ENCODE peak calls at places on chromosomes 11 and 22, in eight cellular contexts. One of them, this sample, is unnamed.

GRCh38 chr11:36345084-36345511 is 49.0 kb downstream of the PRR5L start:
- DNase-seq in GM23338: no peak
- DNase-seq in endothelial cell of umbilical vein: no peak
- DNase-seq in H1: no peak
- DNase-seq in K562: no peak
- DNase-seq in GM12878: no peak
- DNase-seq in HCT116: no peak
- DNase-seq in HepG2: no peak
- DNase-seq in this sample: no peak

GRCh38 chr11:74307409-74307808 is 4.0 kb downstream of the P4HA3 start:
- DNase-seq in GM23338: no peak
- DNase-seq in endothelial cell of umbilical vein: peak
- DNase-seq in H1: no peak
- DNase-seq in K562: no peak
- DNase-seq in GM12878: no peak
- DNase-seq in HCT116: no peak
- DNase-seq in HepG2: no peak
- DNase-seq in this sample: peak

GRCh38 chr11:78586452-78587046 is 11.9 kb upstream of the NARS2 start:
- DNase-seq in GM23338: peak
- DNase-seq in endothelial cell of umbilical vein: peak
- DNase-seq in H1: no peak
- DNase-seq in K562: peak
- DNase-seq in GM12878: no peak
- DNase-seq in HCT116: no peak
- DNase-seq in HepG2: no peak
- DNase-seq in this sample: no peak

GRCh38 chr11:95930948-95931347 is 7.0 kb upstream of the MTMR2 start:
- DNase-seq in GM23338: no peak
- DNase-seq in endothelial cell of umbilical vein: no peak
- DNase-seq in H1: no peak
- DNase-seq in K562: no peak
- DNase-seq in GM12878: no peak
- DNase-seq in HCT116: no peak
- DNase-seq in HepG2: no peak
- DNase-seq in this sample: no peak

GRCh38 chr11:120302001-120302805 is 22.9 kb upstream of the TLCD5 start:
- DNase-seq in GM23338: no peak
- DNase-seq in endothelial cell of umbilical vein: no peak
- DNase-seq in H1: no peak
- DNase-seq in K562: no peak
- DNase-seq in GM12878: no peak
- DNase-seq in HCT116: no peak
- DNase-seq in HepG2: no peak
- DNase-seq in this sample: no peak

GRCh38 chr11:58059011-58059358 is 28.2 kb downstream of the OR6Q1 start:
- DNase-seq in GM23338: peak
- DNase-seq in endothelial cell of umbilical vein: peak
- DNase-seq in H1: no peak
- DNase-seq in K562: no peak
- DNase-seq in GM12878: no peak
- DNase-seq in HCT116: no peak
- DNase-seq in HepG2: peak
- DNase-seq in this sample: no peak

GRCh38 chr11:32851251-32851650 is 21.5 kb downstream of the PRRG4 start:
- DNase-seq in GM23338: no peak
- DNase-seq in endothelial cell of umbilical vein: no peak
- DNase-seq in H1: no peak
- DNase-seq in K562: no peak
- DNase-seq in GM12878: no peak
- DNase-seq in HCT116: no peak
- DNase-seq in HepG2: no peak
- DNase-seq in this sample: no peak

GRCh38 chr22:20027966-20028854 is 7.3 kb downstream of the TANGO2 start:
- DNase-seq in GM23338: no peak
- DNase-seq in endothelial cell of umbilical vein: peak
- DNase-seq in H1: no peak
- DNase-seq in K562: no peak
- DNase-seq in GM12878: no peak
- DNase-seq in HCT116: no peak
- DNase-seq in HepG2: no peak
- DNase-seq in this sample: no peak

GRCh38 chr11:40030867-40031266 is 1428.6 kb downstream of the LRRC4C start:
- DNase-seq in GM23338: peak
- DNase-seq in endothelial cell of umbilical vein: no peak
- DNase-seq in H1: no peak
- DNase-seq in K562: no peak
- DNase-seq in GM12878: no peak
- DNase-seq in HCT116: no peak
- DNase-seq in HepG2: no peak
- DNase-seq in this sample: no peak

DNA sequence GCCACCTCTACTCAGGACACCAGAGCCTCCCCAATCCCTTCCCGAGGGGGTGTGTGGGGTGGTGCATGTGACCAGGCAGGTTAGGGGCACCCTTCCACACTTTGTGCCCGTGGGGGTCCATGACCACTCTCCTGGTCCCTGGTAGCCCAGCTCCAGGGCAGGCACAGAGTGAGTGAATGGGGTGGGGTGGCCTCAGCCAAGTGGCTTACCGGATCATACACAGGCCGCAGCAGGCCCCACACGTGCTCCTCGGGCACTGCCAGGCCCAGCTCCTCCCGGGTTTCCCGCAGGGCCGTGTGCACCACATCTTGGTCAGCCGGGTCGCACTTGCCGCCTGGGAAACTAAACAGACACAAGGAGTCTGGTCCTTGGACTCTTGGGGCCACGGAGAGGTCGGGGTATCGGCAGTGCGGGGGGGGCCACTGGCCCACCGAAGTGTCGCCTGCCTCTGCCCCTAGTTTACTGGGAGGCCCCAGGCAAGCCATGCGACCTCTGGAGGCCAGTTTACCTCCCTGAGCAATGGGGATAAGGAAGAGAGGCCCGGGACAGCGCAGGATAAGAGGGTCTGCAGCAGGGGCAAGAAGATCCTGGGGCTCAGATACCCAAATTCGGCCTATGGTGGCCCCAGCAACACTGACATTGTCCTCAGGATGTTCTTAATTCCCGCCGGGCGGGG is 889 bp downstream of the NUDT8 start:
- DNase-seq in GM23338: no peak
- DNase-seq in endothelial cell of umbilical vein: no peak
- DNase-seq in H1: no peak
- DNase-seq in K562: no peak
- DNase-seq in GM12878: no peak
- DNase-seq in HCT116: no peak
- DNase-seq in HepG2: no peak
- DNase-seq in this sample: no peak
- TF ChIP-seq POLR2AphosphoS5 in GM23338: peak
- TF ChIP-seq POLR2AphosphoS5 in endothelial cell of umbilical vein: no peak
- TF ChIP-seq POLR2AphosphoS5 in H1: no peak
- TF ChIP-seq POLR2AphosphoS5 in K562: no peak
- TF ChIP-seq POLR2AphosphoS5 in GM12878: no peak
- TF ChIP-seq POLR2AphosphoS5 in HCT116: no peak
- TF ChIP-seq POLR2AphosphoS5 in HepG2: no peak
- TF ChIP-seq POLR2AphosphoS5 in this sample: no peak

DNA sequence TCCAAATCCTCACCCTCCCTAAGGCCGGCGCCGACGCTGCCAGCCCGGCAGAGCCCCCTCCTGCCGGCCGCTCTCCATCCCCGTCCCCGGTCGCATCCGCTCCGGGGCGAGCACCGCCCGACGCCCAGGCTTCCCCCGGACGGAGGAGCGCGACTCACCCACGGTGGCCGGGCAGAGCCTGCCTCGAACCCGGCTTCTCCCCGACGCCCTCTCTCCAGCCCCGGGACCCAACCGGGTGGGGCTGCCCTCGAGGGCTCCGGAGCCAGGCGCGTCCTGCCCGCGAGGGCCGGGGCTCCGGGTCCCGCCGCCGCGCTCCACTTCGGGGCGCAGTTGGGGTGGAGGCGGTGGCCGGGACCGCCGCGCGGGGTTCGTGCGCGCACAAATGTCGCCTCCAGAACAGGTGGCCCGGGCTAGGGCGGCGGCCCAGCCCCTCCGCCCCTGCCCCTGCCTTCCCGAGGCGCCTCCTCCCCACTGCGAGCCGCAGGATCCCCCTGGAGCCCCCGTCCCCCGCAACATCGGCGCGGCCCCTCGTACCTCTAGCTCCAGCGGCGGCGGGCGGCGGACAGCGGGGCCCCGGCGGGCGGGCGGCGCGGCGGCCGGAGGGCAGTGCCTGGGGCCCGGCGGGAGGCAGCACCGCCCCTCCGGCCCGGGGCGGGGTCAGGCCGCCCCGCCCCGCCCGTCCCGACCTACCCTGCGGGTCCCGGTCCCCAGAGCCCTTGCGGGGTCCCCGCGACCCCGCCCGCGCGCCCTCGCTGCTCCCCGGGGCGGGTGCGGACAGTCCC is at the start of gene A4GALT:
- DNase-seq in GM23338: peak
- DNase-seq in endothelial cell of umbilical vein: no peak
- DNase-seq in H1: peak
- DNase-seq in K562: no peak
- DNase-seq in GM12878: no peak
- DNase-seq in HCT116: no peak
- DNase-seq in HepG2: no peak
- DNase-seq in this sample: no peak
- TF ChIP-seq EZH2 in GM23338: peak
- TF ChIP-seq EZH2 in endothelial cell of umbilical vein: peak
- TF ChIP-seq EZH2 in H1: no peak
- TF ChIP-seq EZH2 in K562: no peak
- TF ChIP-seq EZH2 in GM12878: no peak
- TF ChIP-seq EZH2 in HCT116: no peak
- TF ChIP-seq EZH2 in HepG2: no peak
- TF ChIP-seq EZH2 in this sample: no peak

GRCh38 chr22:45975266-45976161 is 1.4 kb downstream of the WNT7B start:
- DNase-seq in GM23338: peak
- DNase-seq in endothelial cell of umbilical vein: no peak
- DNase-seq in H1: no peak
- DNase-seq in K562: no peak
- DNase-seq in GM12878: no peak
- DNase-seq in HCT116: no peak
- DNase-seq in HepG2: no peak
- DNase-seq in this sample: no peak
- H3K27ac ChIP-seq in GM23338: no peak
- H3K27ac ChIP-seq in endothelial cell of umbilical vein: no peak
- H3K27ac ChIP-seq in H1: no peak
- H3K27ac ChIP-seq in K562: no peak
- H3K27ac ChIP-seq in GM12878: no peak
- H3K27ac ChIP-seq in HCT116: peak
- H3K27ac ChIP-seq in HepG2: no peak
- H3K27ac ChIP-seq in this sample: no peak

GRCh38 chr22:29335656-29336055 is 20.2 kb upstream of the RASL10A start:
- DNase-seq in GM23338: no peak
- DNase-seq in endothelial cell of umbilical vein: no peak
- DNase-seq in H1: no peak
- DNase-seq in K562: no peak
- DNase-seq in GM12878: no peak
- DNase-seq in HCT116: no peak
- DNase-seq in HepG2: no peak
- DNase-seq in this sample: no peak

GRCh38 chr22:29336751-29337490 is 21.4 kb upstream of the RASL10A start:
- DNase-seq in GM23338: no peak
- DNase-seq in endothelial cell of umbilical vein: no peak
- DNase-seq in H1: no peak
- DNase-seq in K562: no peak
- DNase-seq in GM12878: no peak
- DNase-seq in HCT116: no peak
- DNase-seq in HepG2: no peak
- DNase-seq in this sample: no peak

GRCh38 chr22:29332886-29333496 is 17.5 kb upstream of the RASL10A start:
- DNase-seq in GM23338: no peak
- DNase-seq in endothelial cell of umbilical vein: no peak
- DNase-seq in H1: no peak
- DNase-seq in K562: no peak
- DNase-seq in GM12878: no peak
- DNase-seq in HCT116: no peak
- DNase-seq in HepG2: no peak
- DNase-seq in this sample: no peak

GRCh38 chr22:29334148-29334547 is 18.7 kb upstream of the RASL10A start:
- DNase-seq in GM23338: no peak
- DNase-seq in endothelial cell of umbilical vein: no peak
- DNase-seq in H1: no peak
- DNase-seq in K562: no peak
- DNase-seq in GM12878: no peak
- DNase-seq in HCT116: no peak
- DNase-seq in HepG2: no peak
- DNase-seq in this sample: no peak

DNA sequence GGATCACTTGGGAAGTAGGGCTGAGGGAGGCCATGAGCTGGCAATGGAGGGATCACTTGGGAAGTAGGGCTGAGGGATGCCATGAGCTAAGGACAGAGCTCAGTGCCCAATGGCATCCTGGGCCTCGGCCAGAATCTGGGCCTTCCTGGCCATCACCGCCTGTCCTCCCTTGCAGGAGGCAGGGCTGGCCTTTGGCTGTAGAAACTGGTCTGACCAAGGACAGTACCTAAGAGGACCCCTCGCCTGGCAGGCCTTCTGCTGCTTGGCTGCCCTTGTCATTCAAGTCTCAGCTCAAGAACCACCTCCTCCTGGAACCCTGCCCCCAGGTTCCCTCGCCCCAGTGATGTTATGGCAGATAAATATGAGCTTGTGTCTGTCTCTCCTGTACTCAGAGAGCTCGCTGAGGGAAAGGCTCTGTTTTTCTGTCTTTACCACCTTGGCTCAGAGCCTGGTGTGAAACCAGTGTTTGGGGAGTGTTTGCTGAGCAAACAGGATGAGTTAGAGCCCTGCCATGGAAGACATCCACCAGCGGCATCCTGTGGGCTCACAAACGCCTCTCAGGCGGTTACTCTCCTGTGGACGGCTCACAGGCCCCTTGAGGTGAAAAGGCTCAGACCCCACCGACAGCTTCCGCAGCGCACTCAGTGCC is 19.3 kb upstream of the RASL10A start:
- DNase-seq in GM23338: no peak
- DNase-seq in endothelial cell of umbilical vein: no peak
- DNase-seq in H1: no peak
- DNase-seq in K562: no peak
- DNase-seq in GM12878: no peak
- DNase-seq in HCT116: no peak
- DNase-seq in HepG2: peak
- DNase-seq in this sample: no peak
- TF ChIP-seq POLR2AphosphoS5 in GM23338: no peak
- TF ChIP-seq POLR2AphosphoS5 in endothelial cell of umbilical vein: no peak
- TF ChIP-seq POLR2AphosphoS5 in H1: no peak
- TF ChIP-seq POLR2AphosphoS5 in K562: no peak
- TF ChIP-seq POLR2AphosphoS5 in GM12878: no peak
- TF ChIP-seq POLR2AphosphoS5 in HCT116: no peak
- TF ChIP-seq POLR2AphosphoS5 in HepG2: no peak
- TF ChIP-seq POLR2AphosphoS5 in this sample: no peak

GRCh38 chr22:22579869-22580604 is 21.0 kb upstream of the PRAME start:
- DNase-seq in GM23338: no peak
- DNase-seq in endothelial cell of umbilical vein: no peak
- DNase-seq in H1: no peak
- DNase-seq in K562: no peak
- DNase-seq in GM12878: no peak
- DNase-seq in HCT116: no peak
- DNase-seq in HepG2: no peak
- DNase-seq in this sample: no peak
- TF ChIP-seq EZH2 in GM23338: no peak
- TF ChIP-seq EZH2 in endothelial cell of umbilical vein: no peak
- TF ChIP-seq EZH2 in H1: no peak
- TF ChIP-seq EZH2 in K562: no peak
- TF ChIP-seq EZH2 in GM12878: no peak
- TF ChIP-seq EZH2 in HCT116: no peak
- TF ChIP-seq EZH2 in HepG2: no peak
- TF ChIP-seq EZH2 in this sample: no peak

GRCh38 chr11:67412495-67413179 is 2.8 kb upstream of the CARNS1 start:
- DNase-seq in GM23338: no peak
- DNase-seq in endothelial cell of umbilical vein: no peak
- DNase-seq in H1: no peak
- DNase-seq in K562: no peak
- DNase-seq in GM12878: no peak
- DNase-seq in HCT116: no peak
- DNase-seq in HepG2: no peak
- DNase-seq in this sample: no peak
- H3K27ac ChIP-seq in GM23338: no peak
- H3K27ac ChIP-seq in endothelial cell of umbilical vein: no peak
- H3K27ac ChIP-seq in H1: no peak
- H3K27ac ChIP-seq in K562: no peak
- H3K27ac ChIP-seq in GM12878: no peak
- H3K27ac ChIP-seq in HCT116: no peak
- H3K27ac ChIP-seq in HepG2: no peak
- H3K27ac ChIP-seq in this sample: no peak